ENCODE peak calls at places on chromosomes 5 and 9, in four cellular contexts. E is GM23338, P is HepG2, X is WTC11. N is an unnamed sample.

GRCh38 chr5:7813576-7813975 is 37.4 kb downstream of the CFAP90 start:
- DNase-seq in E (no peak), P (no peak), X (no peak), N (no peak)

GRCh38 chr5:65078331-65078730 is 309.6 kb downstream of the CWC27 start:
- DNase-seq in X (no peak), E (no peak), P (no peak), N (no peak)

GRCh38 chr9:5089737-5090136 is 95.7 kb downstream of the INSL6 start:
- DNase-seq in P (no peak), E (no peak), X (no peak), N (no peak)

GRCh38 chr5:43926923-43927322 is 323.9 kb downstream of the NNT start:
- DNase-seq in P (no peak), X (no peak), E (no peak), N (no peak)

GRCh38 chr5:128227984-128228383 is 144.4 kb downstream of the SLC12A2 start:
- DNase-seq in E (no peak), X (no peak), P (no peak), N (no peak)

GRCh38 chr5:91382530-91383026 is 539 bp downstream of the ARRDC3 start:
- DNase-seq in E (peak; percentile 49), X (no peak), P (peak; percentile 22), N (no peak)

GRCh38 chr9:6034954-6035353 is 19.5 kb upstream of the RANBP6 start:
- DNase-seq in E (no peak), X (no peak), P (peak; percentile 15), N (no peak)

GRCh38 chr5:119271758-119272730 is 83.8 kb upstream of the TNFAIP8 start:
- DNase-seq in P (no peak), E (no peak), X (no peak), N (no peak)

GRCh38 chr9:7053903-7054302 is 296.1 kb downstream of the KDM4C start:
- DNase-seq in E (peak; percentile 24), X (no peak), P (no peak), N (no peak)

GRCh38 chr5:43609752-43610151 is 6.8 kb downstream of the NNT start:
- DNase-seq in P (no peak), X (no peak), E (no peak), N (no peak)

GRCh38 chr9:87567566-87567965 is 69.9 kb downstream of the DAPK1 start:
- DNase-seq in E (peak; percentile 15), P (no peak), X (no peak), N (no peak)

GRCh38 chr5:50564079-50564478 is 102.4 kb upstream of the PARP8 start:
- DNase-seq in X (no peak), E (no peak), P (no peak), N (no peak)

GRCh38 chr9:19918630-19919029 is 129.8 kb upstream of the SLC24A2 start:
- DNase-seq in X (no peak), P (no peak), E (no peak), N (no peak)

GRCh38 chr9:95434116-95435073 is 82.4 kb downstream of the PTCH1 start:
- DNase-seq in E (peak; percentile 53), P (peak; percentile 67), X (peak; percentile 38), N (no peak)

GRCh38 chr5:32127759-32128158 is 46.4 kb downstream of the GOLPH3 start:
- DNase-seq in E (peak; percentile 19), P (no peak), X (no peak), N (no peak)

GRCh38 chr9:74639112-74639511 is 142.0 kb downstream of the RORB start:
- DNase-seq in X (no peak), P (no peak), E (no peak), N (no peak)

GRCh38 chr5:39605966-39606591 is 181.3 kb upstream of the DAB2 start:
- DNase-seq in P (no peak), X (no peak), E (no peak), N (no peak)

GRCh38 chr5:72387985-72388384 is 67.8 kb downstream of the PTCD2 start:
- DNase-seq in E (no peak), P (no peak), X (no peak), N (no peak)

GRCh38 chr5:15790446-15791005 is 290.5 kb downstream of the FBXL7 start:
- DNase-seq in X (no peak), E (no peak), P (no peak), N (no peak)

GRCh38 chr5:154583545-154584168 is 105.6 kb upstream of the HAND1 start:
- DNase-seq in X (no peak), E (no peak), P (no peak), N (no peak)

GRCh38 chr9:135023389-135023788 is 64.1 kb upstream of the OLFM1 start:
- DNase-seq in X (no peak), P (no peak), E (no peak), N (no peak)

GRCh38 chr5:72380491-72381274 is 60.5 kb downstream of the PTCD2 start:
- DNase-seq in E (no peak), X (no peak), P (no peak), N (no peak)

GRCh38 chr5:129945031-129945430 is 40.8 kb downstream of the CHSY3 start:
- DNase-seq in P (no peak), E (no peak), X (no peak), N (no peak)

GRCh38 chr9:115000217-115000639 is 69.8 kb upstream of the TNFSF8 start:
- DNase-seq in E (no peak), X (no peak), P (no peak), N (no peak)

GRCh38 chr5:173764321-173765029 is 123.7 kb upstream of the CPEB4 start:
- DNase-seq in E (peak; percentile 34), P (peak; percentile 88), X (no peak), N (no peak)

GRCh38 chr5:80318212-80318611 is 1.6 kb upstream of the SPZ1 start:
- DNase-seq in X (no peak), E (no peak), P (no peak), N (no peak)

GRCh38 chr5:151628112-151628823 is 37.1 kb upstream of the FAT2 start:
- DNase-seq in E (no peak), X (no peak), P (no peak), N (no peak)

GRCh38 chr5:72145351-72145750 is 38.1 kb downstream of the MAP1B start:
- DNase-seq in X (no peak), E (no peak), P (no peak), N (no peak)

GRCh38 chr9:69412741-69413150 is 87.7 kb downstream of the ENTREP1 start:
- DNase-seq in E (peak; percentile 90), P (peak; percentile 39), X (peak; percentile 90), N (peak; percentile 88)

GRCh38 chr5:133273661-133274596 is 222.1 kb downstream of the HSPA4 start:
- DNase-seq in X (no peak), E (no peak), P (no peak), N (no peak)

GRCh38 chr5:10735569-10736255 is 25.3 kb downstream of the DAP start:
- DNase-seq in E (no peak), P (no peak), X (no peak), N (no peak)
- TF ChIP-seq CREB1 in E (no peak), P (no peak), X (no peak), N (no peak)

GRCh38 chr5:163571755-163572154 is 66.3 kb downstream of the MAT2B start:
- DNase-seq in E (no peak), X (no peak), P (no peak), N (no peak)
- TF ChIP-seq CREB1 in E (no peak), X (no peak), P (no peak), N (no peak)

DNA sequence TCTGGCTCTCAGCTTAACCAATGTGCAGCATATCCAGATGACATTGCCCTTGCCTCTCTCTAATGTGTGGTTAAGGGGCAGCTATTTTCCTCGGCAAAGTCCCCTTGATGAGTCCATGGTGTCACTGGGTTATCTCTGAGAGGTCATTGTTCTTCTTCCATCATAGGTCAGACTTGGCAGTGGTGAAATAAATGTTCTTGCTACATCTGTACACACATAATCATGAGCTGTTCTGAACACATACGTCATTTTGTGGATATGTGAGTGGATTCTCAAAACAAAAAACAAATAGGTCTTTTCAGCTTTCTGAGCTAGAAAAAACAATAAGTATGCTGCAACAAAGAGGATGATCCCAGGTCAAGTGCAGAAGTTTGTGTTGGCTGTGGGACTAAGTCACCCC is 134.7 kb upstream of the PTPN3 start:
- DNase-seq in X (no peak), P (no peak), E (no peak), N (no peak)
- TF ChIP-seq CREB1 in X (no peak), P (no peak), E (no peak), N (no peak)

GRCh38 chr5:132008961-132009680 is 2.3 kb downstream of the ACSL6 start:
- DNase-seq in P (no peak), E (no peak), X (peak; percentile 8), N (no peak)
- TF ChIP-seq CREB1 in P (no peak), E (no peak), X (no peak), N (no peak)

GRCh38 chr5:180593446-180594206 is 2.3 kb upstream of the SCGB3A1 start:
- DNase-seq in P (no peak), X (no peak), E (no peak), N (no peak)
- TF ChIP-seq CREB1 in P (no peak), X (no peak), E (no peak), N (no peak)

DNA sequence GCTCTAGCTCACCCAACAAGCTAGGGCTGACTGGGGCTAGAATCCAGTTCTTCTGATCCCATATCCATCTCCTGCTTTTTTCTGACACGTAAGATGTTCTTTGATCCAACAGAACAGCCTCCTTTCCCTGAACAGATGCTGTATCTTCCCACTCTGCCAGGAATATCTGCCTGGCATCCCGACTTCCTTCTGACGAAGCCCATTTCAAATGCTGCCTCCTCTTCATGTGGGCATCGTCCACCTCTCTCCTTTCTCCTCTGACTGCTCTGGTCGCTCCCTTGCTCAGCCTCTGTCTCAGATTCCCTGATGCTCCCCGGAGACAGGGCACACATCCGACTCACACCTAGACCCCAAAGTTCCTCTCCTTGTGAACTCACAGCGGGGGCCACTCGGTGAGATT is 43.6 kb upstream of the CLK4 start:
- DNase-seq in P (no peak), X (no peak), E (no peak), N (no peak)
- TF ChIP-seq CREB1 in P (no peak), X (no peak), E (no peak), N (no peak)